ENCODE peak calls at places on chromosomes 2 and 18, in six cellular contexts. K is body of pancreas, Q is breast epithelium, H is gastrocnemius medialis, G is A549, P is endothelial cell of umbilical vein. F is an unnamed sample.

GRCh38 chr2:67936995-67937394 is 125.8 kb downstream of the C1D start:
- DNase-seq in K (no peak), Q (no peak), P (no peak), H (no peak), G (no peak), F (no peak)

GRCh38 chr2:216648105-216648504 is 14.9 kb downstream of the IGFBP2 start:
- DNase-seq in Q (no peak), H (no peak), K (no peak), P (no peak), G (no peak), F (no peak)

GRCh38 chr18:9867454-9867732 is 18.4 kb upstream of the TXNDC2 start:
- DNase-seq in Q (no peak), G (no peak), H (no peak), P (no peak), K (no peak), F (no peak)

GRCh38 chr2:68471385-68471784 is 4.0 kb downstream of the APLF start:
- DNase-seq in P (no peak), Q (no peak), H (no peak), G (no peak), K (no peak), F (no peak)

GRCh38 chr2:167832840-167833239 is 414.6 kb downstream of the STK39 start:
- DNase-seq in Q (no peak), H (no peak), K (no peak), P (no peak), G (no peak), F (no peak)

GRCh38 chr2:28430377-28430765 is 37.7 kb downstream of the FOSL2 start:
- DNase-seq in Q (no peak), G (no peak), H (no peak), K (no peak), P (no peak), F (no peak)

GRCh38 chr2:47237375-47238357 is 82.6 kb upstream of the STPG4 start:
- DNase-seq in Q (peak), H (no peak), G (no peak), P (peak), K (no peak), F (no peak)

GRCh38 chr2:54040250-54040649 is 69.5 kb upstream of the PSME4 start:
- DNase-seq in G (no peak), K (no peak), P (no peak), H (no peak), Q (no peak), F (no peak)

GRCh38 chr2:105609756-105610397 is 134.8 kb upstream of the NCK2 start:
- DNase-seq in H (no peak), Q (no peak), P (no peak), K (no peak), G (no peak), F (no peak)

GRCh38 chr2:121595012-121595891 is 54.0 kb downstream of the CLASP1 start:
- DNase-seq in P (no peak), Q (no peak), G (no peak), H (no peak), K (no peak), F (no peak)

GRCh38 chr2:176814740-176815367 is 397.7 kb upstream of the HNRNPA3 start:
- DNase-seq in G (peak), P (peak), Q (no peak), H (no peak), K (no peak), F (no peak)

GRCh38 chr2:69828913-69829242 is 582 bp upstream of the GMCL1 start:
- DNase-seq in K (no peak), G (no peak), H (no peak), P (no peak), Q (no peak), F (no peak)

GRCh38 chr2:168192839-168193616 is 54.4 kb downstream of the STK39 start:
- DNase-seq in K (no peak), H (no peak), G (no peak), Q (no peak), P (peak), F (no peak)

GRCh38 chr2:36663851-36664715 is 32.4 kb upstream of the VIT start:
- DNase-seq in H (peak), Q (no peak), P (peak), K (peak), G (peak), F (no peak)

GRCh38 chr2:39435974-39436591 is 1.0 kb downstream of the MAP4K3 start:
- DNase-seq in G (no peak), Q (peak), K (no peak), H (peak), P (peak), F (peak)

GRCh38 chr2:64327129-64327509 is 126.8 kb upstream of the LGALSL start:
- DNase-seq in H (no peak), G (peak), K (no peak), Q (no peak), P (no peak), F (no peak)

GRCh38 chr18:5286525-5286924 is 9.0 kb downstream of the ZBTB14 start:
- DNase-seq in P (no peak), G (no peak), Q (no peak), H (no peak), K (no peak), F (no peak)

GRCh38 chr2:211745295-211746097 is 793.1 kb downstream of the ERBB4 start:
- DNase-seq in Q (no peak), P (peak), K (peak), G (peak), H (peak), F (peak)

GRCh38 chr2:45696708-45697107 is 45.2 kb downstream of the PRKCE start:
- DNase-seq in H (no peak), Q (no peak), K (no peak), G (no peak), P (no peak), F (no peak)

GRCh38 chr2:153059338-153060052 is 341.1 kb downstream of the ARL6IP6 start:
- DNase-seq in Q (no peak), P (no peak), K (no peak), H (no peak), G (peak), F (no peak)

GRCh38 chr2:199457147-199458016 is at the start of gene SATB2:
- DNase-seq in P (peak), Q (no peak), H (no peak), G (peak), K (no peak), F (no peak)

GRCh38 chr2:20232837-20233207 is 7.9 kb upstream of the SDC1 start:
- DNase-seq in K (no peak), H (no peak), Q (peak), P (no peak), G (no peak), F (no peak)

GRCh38 chr18:54740146-54740844 is 88.0 kb upstream of the RAB27B start:
- DNase-seq in P (peak), Q (no peak), G (peak), H (no peak), K (no peak), F (no peak)

GRCh38 chr2:64288932-64289655 is 144.9 kb upstream of the PELI1 start:
- DNase-seq in H (no peak), Q (no peak), G (no peak), K (no peak), P (no peak), F (no peak)

GRCh38 chr18:7132356-7133115 is 14.9 kb upstream of the LAMA1 start:
- DNase-seq in Q (no peak), K (no peak), P (no peak), H (no peak), G (no peak), F (no peak)

GRCh38 chr2:240599141-240599583 is 12.6 kb downstream of the CAPN10 start:
- DNase-seq in P (no peak), Q (no peak), G (no peak), K (no peak), H (peak), F (no peak)

GRCh38 chr18:54973046-54973445 is 13.8 kb upstream of the CCDC68 start:
- DNase-seq in K (no peak), H (no peak), P (no peak), Q (no peak), G (no peak), F (no peak)

GRCh38 chr2:107466984-107467383 is 359.7 kb upstream of the RGPD4 start:
- DNase-seq in K (no peak), Q (no peak), H (no peak), G (no peak), P (no peak), F (no peak)

GRCh38 chr2:228876296-228876695 is 394.8 kb downstream of the PID1 start:
- DNase-seq in Q (no peak), G (no peak), K (no peak), H (no peak), P (no peak), F (no peak)

GRCh38 chr2:145752091-145752806 is 1232.3 kb upstream of the ZEB2 start:
- DNase-seq in G (peak), P (peak), H (peak), Q (no peak), K (peak), F (peak)

GRCh38 chr2:237726401-237726830 is 72.2 kb upstream of the RBM44 start:
- DNase-seq in G (no peak), P (peak), H (no peak), Q (peak), K (peak), F (peak)

GRCh38 chr18:74082476-74083070 is 65.1 kb downstream of the FBXO15 start:
- DNase-seq in K (peak), P (no peak), H (no peak), Q (no peak), G (peak), F (no peak)

GRCh38 chr2:10285578-10286198 is 17.0 kb upstream of the HPCAL1 start:
- DNase-seq in K (peak), Q (peak), H (peak), G (peak), P (peak), F (peak)

GRCh38 chr18:8471373-8471772 is 137.9 kb upstream of the RAB12 start:
- DNase-seq in G (no peak), H (no peak), Q (no peak), P (peak), K (no peak), F (no peak)

GRCh38 chr2:180203972-180204371 is 196.9 kb upstream of the CWC22 start:
- DNase-seq in H (peak), K (no peak), G (no peak), Q (no peak), P (no peak), F (no peak)

GRCh38 chr2:39834426-39834825 is 55.4 kb upstream of the THUMPD2 start:
- DNase-seq in P (no peak), H (no peak), K (no peak), Q (no peak), G (no peak), F (no peak)

GRCh38 chr2:119483395-119483753 is 40.9 kb downstream of the SCTR start:
- DNase-seq in H (no peak), P (no peak), Q (peak), G (no peak), K (no peak), F (no peak)

GRCh38 chr18:812673-813404 is 797 bp upstream of the YES1 start:
- DNase-seq in Q (peak), H (peak), K (peak), G (peak), P (peak), F (peak)
- TF ChIP-seq POLR2A in Q (no peak), H (no peak), K (peak), G (no peak), P (no peak), F (no peak)

GRCh38 chr2:215379039-215379438 is 56.8 kb downstream of the FN1 start:
- DNase-seq in G (no peak), Q (no peak), P (no peak), H (no peak), K (no peak), F (no peak)
- H3K27ac ChIP-seq in G (no peak), Q (no peak), P (no peak), H (no peak), K (no peak), F (no peak)

DNA sequence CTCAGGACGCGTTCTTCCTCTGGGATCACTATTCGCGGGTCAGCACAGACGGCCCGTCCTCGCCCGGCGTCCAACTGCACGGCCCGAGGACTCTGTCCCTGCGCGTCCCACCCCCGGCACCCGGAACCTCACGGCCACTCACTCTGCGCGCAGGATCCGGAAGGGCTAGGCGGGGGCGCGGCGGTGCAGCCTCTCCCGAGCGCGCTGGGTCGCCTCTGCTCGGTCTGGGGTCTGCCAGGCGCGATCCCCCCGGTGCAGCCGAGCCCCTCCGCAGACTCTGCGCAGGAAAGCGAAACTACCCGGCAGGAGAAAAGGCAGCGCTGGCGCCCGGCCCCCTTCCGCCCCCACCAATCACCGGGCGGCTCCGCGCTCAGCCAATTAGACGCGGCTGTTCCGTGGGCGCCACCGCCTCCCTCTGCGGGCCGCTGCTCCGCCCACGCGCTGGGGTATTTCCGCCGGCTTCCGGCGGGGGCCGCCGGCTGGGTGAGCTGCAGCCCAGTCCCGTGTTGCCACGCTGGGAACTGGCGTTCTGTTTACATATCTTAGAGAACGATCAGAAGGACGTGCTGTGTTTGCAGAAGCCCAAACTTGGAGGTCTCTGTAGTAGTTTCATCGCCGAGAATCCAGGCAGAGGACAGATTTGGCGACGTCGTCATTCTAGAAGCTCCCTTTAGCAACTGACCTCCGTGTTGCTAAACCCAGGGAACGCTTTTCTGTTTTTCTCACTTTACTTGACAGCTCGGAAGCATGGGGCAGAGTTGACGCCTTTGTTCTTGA is at the start of gene STAT1:
- DNase-seq in Q (peak), H (peak), P (peak), K (peak), G (peak), F (peak)
- TF ChIP-seq CTCF in Q (peak), H (peak), P (no peak), K (no peak), G (no peak), F (no peak)

DNA sequence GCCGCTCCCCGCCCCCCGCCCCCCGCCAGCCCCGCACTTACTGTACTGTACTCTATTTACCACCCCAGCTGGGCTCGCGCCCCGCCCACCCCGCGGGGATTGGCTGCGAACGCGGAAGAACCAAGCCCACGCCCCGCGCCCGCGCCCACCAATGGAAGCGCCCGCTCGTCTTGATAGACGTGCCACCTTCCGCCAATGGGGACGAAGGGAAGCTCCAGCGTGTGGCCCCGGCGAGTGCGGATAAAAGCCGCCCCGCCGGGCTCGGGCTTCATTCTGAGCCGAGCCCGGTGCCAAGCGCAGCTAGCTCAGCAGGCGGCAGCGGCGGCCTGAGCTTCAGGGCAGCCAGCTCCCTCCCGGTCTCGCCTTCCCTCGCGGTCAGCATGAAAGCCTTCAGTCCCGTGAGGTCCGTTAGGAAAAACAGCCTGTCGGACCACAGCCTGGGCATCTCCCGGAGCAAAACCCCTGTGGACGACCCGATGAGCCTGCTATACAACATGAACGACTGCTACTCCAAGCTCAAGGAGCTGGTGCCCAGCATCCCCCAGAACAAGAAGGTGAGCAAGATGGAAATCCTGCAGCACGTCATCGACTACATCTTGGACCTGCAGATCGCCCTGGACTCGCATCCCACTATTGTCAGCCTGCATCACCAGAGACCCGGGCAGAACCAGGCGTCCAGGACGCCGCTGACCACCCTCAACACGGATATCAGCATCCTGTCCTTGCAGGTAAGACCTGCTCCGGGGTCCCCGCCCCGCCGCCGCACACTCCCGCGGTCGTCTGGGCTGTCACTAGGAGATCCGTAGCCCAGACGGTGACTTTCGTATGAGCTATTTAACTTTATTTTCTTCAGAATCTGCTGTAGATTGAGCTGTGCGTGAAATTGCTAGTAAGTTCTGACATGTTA is at the start of gene ID2:
- DNase-seq in P (peak), H (peak), K (peak), Q (peak), G (peak), F (peak)
- TF ChIP-seq POLR2A in P (peak), H (peak), K (peak), Q (peak), G (peak), F (peak)

GRCh38 chr18:61840324-61840723 is 52.5 kb downstream of the RNF152 start:
- DNase-seq in G (no peak), P (no peak), K (no peak), Q (no peak), H (no peak), F (no peak)
- H3K27ac ChIP-seq in G (no peak), P (no peak), K (no peak), Q (no peak), H (no peak), F (no peak)

GRCh38 chr2:30670453-30670852 is 136.8 kb downstream of the CAPN13 start:
- DNase-seq in Q (no peak), H (no peak), G (no peak), P (no peak), K (no peak), F (no peak)
- TF ChIP-seq CTCF in Q (no peak), H (no peak), G (no peak), P (no peak), K (no peak), F (no peak)

GRCh38 chr2:138445227-138445626 is 56.3 kb upstream of the SPOPL start:
- DNase-seq in K (no peak), H (no peak), G (no peak), P (no peak), Q (no peak), F (no peak)
- TF ChIP-seq POLR2A in K (no peak), H (no peak), G (no peak), P (no peak), Q (no peak), F (no peak)

DNA sequence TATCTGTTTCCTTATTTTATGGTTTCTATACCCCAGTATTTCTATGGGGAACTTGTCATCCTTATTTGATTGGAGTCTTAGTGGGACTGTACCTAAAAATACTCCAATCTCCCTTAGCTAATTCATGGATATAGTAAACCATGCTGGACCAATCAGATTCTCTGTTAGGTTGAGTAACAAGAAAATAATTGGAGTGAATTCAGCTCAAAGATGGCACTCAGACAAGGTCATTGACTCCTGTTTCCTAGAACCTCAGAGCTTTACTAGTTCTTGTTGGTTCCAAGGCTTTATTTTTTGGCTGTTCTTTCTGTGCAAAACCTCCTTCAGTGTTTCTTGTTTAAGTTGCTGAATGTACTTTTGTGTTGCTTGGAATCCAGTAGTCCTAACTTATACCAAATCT is 31.9 kb upstream of the CPS1 start:
- DNase-seq in P (no peak), H (no peak), G (no peak), K (no peak), Q (no peak), F (no peak)
- H3K27ac ChIP-seq in P (no peak), H (no peak), G (no peak), K (no peak), Q (no peak), F (no peak)

GRCh38 chr2:128506534-128506933 is 187.9 kb upstream of the HS6ST1 start:
- DNase-seq in H (no peak), K (no peak), G (no peak), Q (no peak), P (no peak), F (no peak)
- TF ChIP-seq CTCF in H (no peak), K (no peak), G (no peak), Q (no peak), P (no peak), F (no peak)